ENCODE peak calls at places on chromosomes 13 and 19, in eight cellular contexts. G is Peyer's patch, K is uterus, E is breast epithelium, D is erythroblast, F is A549, V is IMR-90, X is upper lobe of left lung. Z is an unnamed sample.

GRCh38 chr19:43818500-43818899 is 8.6 kb upstream of the ZNF283 start:
- DNase-seq in F (no peak), G (no peak), V (no peak), D (no peak), K (no peak), X (no peak), E (no peak), Z (no peak)

GRCh38 chr19:44841255-44841654 is 4.8 kb upstream of the NECTIN2 start:
- DNase-seq in D (no peak), V (no peak), G (no peak), K (no peak), F (no peak), X (peak; percentile 89), E (no peak), Z (no peak)

GRCh38 chr13:58994077-58994476 is 1169.7 kb downstream of the DIAPH3 start:
- DNase-seq in K (no peak), V (no peak), F (no peak), D (no peak), G (no peak), X (no peak), E (no peak), Z (no peak)

GRCh38 chr19:43229315-43229714 is 23.9 kb upstream of the PSG4 start:
- DNase-seq in K (no peak), D (no peak), X (no peak), G (no peak), F (no peak), E (no peak), V (peak; percentile 10), Z (no peak)

GRCh38 chr13:64413529-64413928 is 2816.6 kb downstream of the PCDH9 start:
- DNase-seq in F (no peak), X (no peak), G (no peak), V (no peak), K (no peak), E (no peak), D (no peak), Z (no peak)

GRCh38 chr13:97904059-97904458 is 49.4 kb upstream of the IPO5 start:
- DNase-seq in D (no peak), G (no peak), K (no peak), F (no peak), X (no peak), V (no peak), E (no peak), Z (no peak)

GRCh38 chr19:31152906-31153305 is 196.3 kb downstream of the TSHZ3 start:
- DNase-seq in F (no peak), G (no peak), E (no peak), D (no peak), K (no peak), V (peak; percentile 38), X (no peak), Z (no peak)

GRCh38 chr19:47760632-47760999 is 15.3 kb downstream of the NOP53 start:
- DNase-seq in K (no peak), G (no peak), V (no peak), X (no peak), F (no peak), D (no peak), E (no peak), Z (no peak)

GRCh38 chr19:49635530-49636229 is 4.3 kb downstream of the RRAS start:
- DNase-seq in G (no peak), V (peak; percentile 50), K (no peak), F (no peak), D (no peak), X (peak; percentile 33), E (no peak), Z (no peak)

GRCh38 chr19:38718747-38719543 is 25.3 kb downstream of the CAPN12 start:
- DNase-seq in G (no peak), X (no peak), E (no peak), D (no peak), K (no peak), V (no peak), F (no peak), Z (no peak)

GRCh38 chr13:47288546-47288945 is 391.7 kb upstream of the HTR2A start:
- DNase-seq in E (no peak), F (no peak), V (peak; percentile 5), D (no peak), G (no peak), K (no peak), X (no peak), Z (no peak)

GRCh38 chr13:35211949-35212348 is 264.5 kb downstream of the MAB21L1 start:
- DNase-seq in V (no peak), E (no peak), K (no peak), D (no peak), G (no peak), X (no peak), F (no peak), Z (no peak)

GRCh38 chr13:39414339-39414738 is 188.7 kb downstream of the LHFPL6 start:
- DNase-seq in D (no peak), V (no peak), X (no peak), G (no peak), F (no peak), E (no peak), K (no peak), Z (no peak)

GRCh38 chr13:83839158-83839557 is 43.1 kb downstream of the SLITRK1 start:
- DNase-seq in F (no peak), X (no peak), V (no peak), E (no peak), D (no peak), K (no peak), G (no peak), Z (no peak)

GRCh38 chr19:33325920-33326319 is 23.6 kb upstream of the CEBPA start:
- DNase-seq in F (no peak), D (no peak), E (no peak), K (peak; percentile 27), G (no peak), X (no peak), V (no peak), Z (no peak)

GRCh38 chr19:43784251-43784980 is 3.6 kb upstream of the KCNN4 start:
- DNase-seq in F (peak; percentile 92), E (peak; percentile 67), G (peak; percentile 61), V (peak; percentile 85), D (peak; percentile 85), K (no peak), X (peak; percentile 62), Z (no peak)

GRCh38 chr13:51684076-51684475 is 99.8 kb downstream of the WDFY2 start:
- DNase-seq in K (no peak), F (no peak), D (no peak), E (no peak), G (no peak), X (no peak), V (peak; percentile 49), Z (no peak)

GRCh38 chr13:28537149-28537548 is 42.2 kb upstream of the FLT1 start:
- DNase-seq in K (no peak), F (no peak), G (no peak), V (no peak), D (no peak), X (no peak), E (no peak), Z (no peak)

GRCh38 chr13:75550159-75550567 is 572 bp downstream of the UCHL3 start:
- DNase-seq in G (no peak), K (peak; percentile 27), D (peak; percentile 84), V (peak; percentile 87), F (peak; percentile 27), E (peak; percentile 46), X (no peak), Z (no peak)

GRCh38 chr19:15875075-15875474 is 22.8 kb downstream of the CYP4F2 start:
- DNase-seq in X (no peak), G (no peak), V (no peak), D (no peak), F (no peak), E (no peak), K (no peak), Z (no peak)

GRCh38 chr13:28320884-28321574 is 173.9 kb downstream of the FLT1 start:
- DNase-seq in X (no peak), V (peak; percentile 84), G (no peak), D (no peak), K (no peak), E (no peak), F (no peak), Z (no peak)

GRCh38 chr19:41894350-41894749 is 11.4 kb downstream of the ARHGEF1 start:
- DNase-seq in K (no peak), G (no peak), X (no peak), V (no peak), E (no peak), F (no peak), D (no peak), Z (no peak)
- TF ChIP-seq POLR2A in K (no peak), G (no peak), X (no peak), V (no peak), E (no peak), F (no peak), D (no peak), Z (no peak)

GRCh38 chr19:41225238-41226052 is 6.4 kb downstream of the AXL start:
- DNase-seq in K (peak; percentile 90), F (peak; percentile 100), V (peak; percentile 100), E (peak; percentile 35), D (peak; percentile 33), X (peak; percentile 51), G (peak; percentile 25), Z (no peak)

GRCh38 chr19:41226053-41226873 is 7.2 kb downstream of the AXL start:
- DNase-seq in K (peak; percentile 79), X (peak; percentile 51), D (peak; percentile 38), V (peak; percentile 82), G (peak; percentile 22), E (peak; percentile 31), F (peak; percentile 97), Z (peak; percentile 85)

GRCh38 chr19:41230067-41230857 is 11.2 kb downstream of the AXL start:
- DNase-seq in G (no peak), K (no peak), E (no peak), F (no peak), X (no peak), V (no peak), D (no peak), Z (no peak)

GRCh38 chr19:41226874-41227390 is 7.9 kb downstream of the AXL start:
- DNase-seq in G (no peak), E (no peak), K (no peak), V (no peak), X (no peak), D (no peak), F (no peak), Z (no peak)

GRCh38 chr19:41228486-41228885 is 9.5 kb downstream of the AXL start:
- DNase-seq in G (no peak), E (no peak), V (no peak), F (no peak), X (no peak), D (no peak), K (no peak), Z (no peak)
- TF ChIP-seq POLR2A in G (no peak), E (no peak), V (no peak), F (no peak), X (no peak), D (no peak), K (no peak), Z (no peak)

GRCh38 chr19:17812099-17812498 is 9.2 kb downstream of the INSL3 start:
- DNase-seq in K (no peak), D (no peak), V (no peak), X (no peak), E (no peak), G (no peak), F (no peak), Z (no peak)

GRCh38 chr19:17821190-17821589 is at the start of gene INSL3:
- DNase-seq in D (no peak), V (no peak), G (no peak), X (no peak), K (no peak), E (no peak), F (no peak), Z (peak; percentile 14)

GRCh38 chr19:17817668-17818363 is 3.5 kb downstream of the INSL3 start:
- DNase-seq in E (no peak), X (no peak), D (no peak), F (no peak), V (no peak), G (no peak), K (no peak), Z (no peak)
- TF ChIP-seq POLR2A in E (no peak), X (no peak), D (no peak), F (no peak), V (no peak), G (no peak), K (no peak), Z (no peak)

GRCh38 chr19:21133633-21134032 is 8.2 kb upstream of the ZNF431 start:
- DNase-seq in X (no peak), D (no peak), K (no peak), V (no peak), E (no peak), F (no peak), G (no peak), Z (no peak)
- TF ChIP-seq POLR2A in X (no peak), D (no peak), K (no peak), V (no peak), E (no peak), F (no peak), G (no peak), Z (no peak)